ENCODE peak calls at places on chromosomes 5 and 9, in six cellular contexts. L is K562, F is IMR-90, Y is A549, D is HepG2, Q is GM12878. P is an unnamed sample.

GRCh38 chr9:109771084-109771483 is 8.9 kb upstream of the PALM2AKAP2 start:
- DNase-seq in F (peak), L (no peak), Y (no peak), D (no peak), Q (no peak), P (no peak)

GRCh38 chr9:99169982-99170761 is 51.6 kb downstream of the ALG2 start:
- DNase-seq in F (no peak), Y (no peak), L (no peak), D (no peak), Q (no peak), P (peak)

GRCh38 chr5:25963251-25964008 is 1075.0 kb downstream of the CDH9 start:
- DNase-seq in L (no peak), F (no peak), D (no peak), Y (peak), Q (no peak), P (no peak)

GRCh38 chr5:119322948-119323629 is 32.7 kb upstream of the TNFAIP8 start:
- DNase-seq in F (peak), Q (no peak), L (peak), D (no peak), Y (peak), P (no peak)

GRCh38 chr5:88542786-88543185 is 274.1 kb upstream of the TMEM161B start:
- DNase-seq in F (no peak), L (no peak), Y (no peak), D (no peak), Q (no peak), P (no peak)

GRCh38 chr5:1479581-1480188 is 34.4 kb upstream of the SLC6A3 start:
- DNase-seq in L (peak), F (peak), Q (no peak), D (peak), Y (peak), P (peak)

GRCh38 chr9:137445930-137446431 is 4.8 kb upstream of the ENTPD8 start:
- DNase-seq in Q (no peak), L (no peak), D (no peak), Y (no peak), F (no peak), P (no peak)

GRCh38 chr5:96432245-96433065 is 593 bp downstream of the PCSK1 start:
- DNase-seq in Q (no peak), Y (no peak), D (no peak), L (no peak), F (no peak), P (peak)

GRCh38 chr9:69056416-69056815 is 20.9 kb downstream of the FXN start:
- DNase-seq in F (no peak), D (no peak), L (no peak), Q (no peak), Y (no peak), P (no peak)

GRCh38 chr9:135148386-135148785 is 60.9 kb downstream of the OLFM1 start:
- DNase-seq in L (no peak), F (no peak), Q (no peak), D (no peak), Y (no peak), P (no peak)

GRCh38 chr5:102545175-102545574 is 46.4 kb upstream of the SLCO6A1 start:
- DNase-seq in F (no peak), L (peak), D (peak), Y (peak), Q (no peak), P (peak)

GRCh38 chr5:36066540-36067210 is at the start of gene UGT3A2:
- DNase-seq in D (no peak), L (no peak), Y (no peak), Q (no peak), F (no peak), P (peak)

GRCh38 chr9:130780865-130781504 is 54.1 kb upstream of the ABL1 start:
- DNase-seq in L (peak), Q (no peak), F (peak), D (no peak), Y (peak), P (no peak)

GRCh38 chr9:77897292-77897691 is 134.3 kb downstream of the GNAQ start:
- DNase-seq in Y (peak), L (no peak), Q (no peak), D (peak), F (peak), P (peak)

GRCh38 chr5:56415356-56415765 is 182.2 kb upstream of the ANKRD55 start:
- DNase-seq in D (no peak), F (peak), Q (peak), Y (peak), L (peak), P (no peak)

GRCh38 chr5:74179701-74180100 is 460.8 kb downstream of the ENC1 start:
- DNase-seq in Y (no peak), L (no peak), Q (no peak), D (no peak), F (peak), P (no peak)

GRCh38 chr5:150780816-150781221 is 2.3 kb downstream of the SMIM3 start:
- DNase-seq in F (peak), Q (no peak), L (no peak), Y (no peak), D (no peak), P (no peak)

GRCh38 chr5:127844631-127845030 is 141.4 kb downstream of the CCDC192 start:
- DNase-seq in Y (no peak), Q (no peak), F (no peak), L (no peak), D (no peak), P (no peak)

GRCh38 chr5:23419115-23419514 is 88.3 kb upstream of the PRDM9 start:
- DNase-seq in F (no peak), Q (no peak), L (no peak), D (no peak), Y (peak), P (no peak)

GRCh38 chr9:124770359-124771020 is 621 bp downstream of the NR6A1 start:
- DNase-seq in D (no peak), Q (no peak), L (peak), Y (peak), F (no peak), P (peak)

GRCh38 chr9:87545858-87546257 is 48.2 kb downstream of the DAPK1 start:
- DNase-seq in Y (no peak), D (no peak), L (no peak), Q (no peak), F (peak), P (no peak)

GRCh38 chr5:175728316-175728715 is 70.4 kb downstream of the HRH2 start:
- DNase-seq in D (no peak), Y (no peak), L (no peak), F (no peak), Q (no peak), P (no peak)

GRCh38 chr5:154189819-154190651 is 498 bp upstream of the GALNT10 start:
- DNase-seq in F (peak), Y (peak), D (peak), Q (no peak), L (peak), P (peak)

GRCh38 chr9:34230556-34230955 is 51.7 kb downstream of the UBAP1 start:
- DNase-seq in D (no peak), Y (no peak), L (no peak), F (no peak), Q (no peak), P (no peak)

GRCh38 chr9:78031271-78031825 is at the start of gene GNAQ:
- DNase-seq in F (peak), Q (no peak), L (no peak), Y (no peak), D (no peak), P (peak)

GRCh38 chr9:14030350-14030823 is 283.6 kb downstream of the NFIB start:
- DNase-seq in D (no peak), L (peak), Q (no peak), F (peak), Y (peak), P (peak)

GRCh38 chr5:176396330-176396729 is 7.8 kb downstream of the HIGD2A start:
- DNase-seq in Q (no peak), D (no peak), Y (no peak), F (peak), L (peak), P (peak)

GRCh38 chr5:158917731-158918130 is 182.0 kb downstream of the EBF1 start:
- DNase-seq in Q (no peak), F (no peak), Y (no peak), L (no peak), D (no peak), P (no peak)

GRCh38 chr9:105168935-105169334 is 75.5 kb upstream of the SLC44A1 start:
- DNase-seq in Y (no peak), D (no peak), L (no peak), Q (no peak), F (peak), P (no peak)

GRCh38 chr5:68037541-68037940 is 178.0 kb upstream of the PIK3R1 start:
- DNase-seq in Q (no peak), Y (no peak), F (peak), D (no peak), L (no peak), P (no peak)

GRCh38 chr5:179866241-179867078 is 7.8 kb upstream of the MRNIP start:
- DNase-seq in L (no peak), Q (peak), Y (peak), D (no peak), F (no peak), P (peak)

GRCh38 chr5:157471709-157472108 is 11.7 kb downstream of the NIPAL4 start:
- DNase-seq in Y (peak), Q (no peak), D (peak), L (peak), F (peak), P (peak)

GRCh38 chr9:130666393-130667116 is 2.2 kb downstream of the PRDM12 start:
- DNase-seq in D (no peak), L (no peak), Q (no peak), Y (no peak), F (no peak), P (peak)

GRCh38 chr5:132263548-132264261 is 6.2 kb downstream of the PDLIM4 start:
- DNase-seq in L (peak), Q (no peak), D (no peak), Y (peak), F (peak), P (peak)

DNA sequence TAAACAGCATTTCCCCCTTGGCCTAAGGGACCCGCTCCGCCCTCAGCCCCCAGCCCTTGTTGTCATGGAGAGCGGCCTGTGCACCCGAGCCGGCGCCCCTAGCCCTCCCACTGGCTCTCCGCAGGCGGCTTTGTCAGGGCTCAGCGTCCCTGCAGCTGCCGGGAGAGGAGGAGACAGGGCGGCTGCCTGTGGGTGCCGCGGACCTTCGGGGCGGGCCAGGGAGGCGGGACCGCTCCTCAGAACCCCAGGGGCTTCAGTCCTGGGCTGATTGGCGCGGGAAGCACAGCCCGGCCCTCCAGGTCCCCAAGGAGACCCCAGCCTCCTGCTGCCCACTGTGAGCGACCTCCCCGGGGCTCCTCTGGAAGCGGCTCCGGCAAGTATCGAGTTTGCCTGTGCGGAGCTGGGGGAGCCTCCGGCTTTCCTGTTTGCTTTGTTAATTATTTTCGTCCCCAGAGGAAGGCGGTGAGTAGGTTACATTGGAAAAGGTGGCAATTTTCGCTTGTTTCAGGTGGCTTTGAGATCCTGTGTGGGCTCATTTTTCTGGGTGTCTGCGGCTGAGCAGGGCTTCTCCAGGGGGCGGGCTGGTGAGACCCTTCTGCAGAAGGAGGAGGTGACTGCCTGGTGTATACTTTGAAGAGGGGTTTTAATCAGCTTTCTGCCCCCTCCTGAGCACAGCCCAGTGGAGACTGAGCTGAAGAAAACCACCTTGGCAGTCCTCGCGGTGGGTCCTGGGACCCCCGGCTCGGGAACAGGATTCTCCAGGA is at the start of gene FGD3:
- DNase-seq in Q (no peak), D (no peak), Y (no peak), L (no peak), F (no peak), P (peak)
- TF ChIP-seq SMC3 in Q (no peak), D (no peak), Y (no peak), L (no peak), F (no peak), P (no peak)

GRCh38 chr5:131112424-131112823 is 52.6 kb downstream of the HINT1 start:
- DNase-seq in Q (no peak), L (no peak), D (no peak), Y (no peak), F (no peak), P (no peak)

GRCh38 chr5:131110256-131110594 is 54.8 kb downstream of the HINT1 start:
- DNase-seq in D (no peak), Y (no peak), L (no peak), Q (no peak), F (no peak), P (no peak)

GRCh38 chr5:131109540-131110255 is 55.4 kb downstream of the HINT1 start:
- DNase-seq in Y (peak), F (peak), Q (peak), D (peak), L (peak), P (peak)

GRCh38 chr5:131114754-131115153 is 50.3 kb downstream of the HINT1 start:
- DNase-seq in F (no peak), D (no peak), Y (no peak), L (no peak), Q (no peak), P (no peak)
- TF ChIP-seq SMC3 in F (no peak), D (no peak), Y (no peak), L (no peak), Q (no peak), P (no peak)

DNA sequence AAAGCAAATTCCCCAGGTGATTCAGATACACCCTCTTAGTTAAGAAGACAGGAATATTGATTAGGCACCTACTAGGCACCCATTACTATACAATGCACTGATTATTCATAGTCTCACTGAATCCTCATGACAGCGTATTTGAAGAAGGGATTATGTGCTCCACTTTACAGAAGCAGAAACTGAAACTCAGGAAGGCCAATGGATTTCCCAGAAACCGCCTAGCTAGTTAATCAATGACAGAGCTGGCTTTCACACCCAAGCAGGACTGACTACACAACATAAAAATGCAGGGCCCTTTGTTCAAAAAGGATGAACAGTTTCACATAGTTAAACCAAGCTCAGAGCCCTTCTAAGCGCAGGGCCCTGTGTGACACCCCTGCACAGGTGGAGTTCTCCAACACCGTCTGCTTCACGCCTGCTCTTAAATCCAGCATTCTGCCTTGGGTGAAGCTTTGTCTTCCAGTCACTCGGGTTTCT is 117.3 kb downstream of the TTLL11 start:
- DNase-seq in L (no peak), D (peak), F (peak), Y (peak), Q (no peak), P (no peak)
- TF ChIP-seq SMC3 in L (no peak), D (no peak), F (no peak), Y (no peak), Q (no peak), P (no peak)

DNA sequence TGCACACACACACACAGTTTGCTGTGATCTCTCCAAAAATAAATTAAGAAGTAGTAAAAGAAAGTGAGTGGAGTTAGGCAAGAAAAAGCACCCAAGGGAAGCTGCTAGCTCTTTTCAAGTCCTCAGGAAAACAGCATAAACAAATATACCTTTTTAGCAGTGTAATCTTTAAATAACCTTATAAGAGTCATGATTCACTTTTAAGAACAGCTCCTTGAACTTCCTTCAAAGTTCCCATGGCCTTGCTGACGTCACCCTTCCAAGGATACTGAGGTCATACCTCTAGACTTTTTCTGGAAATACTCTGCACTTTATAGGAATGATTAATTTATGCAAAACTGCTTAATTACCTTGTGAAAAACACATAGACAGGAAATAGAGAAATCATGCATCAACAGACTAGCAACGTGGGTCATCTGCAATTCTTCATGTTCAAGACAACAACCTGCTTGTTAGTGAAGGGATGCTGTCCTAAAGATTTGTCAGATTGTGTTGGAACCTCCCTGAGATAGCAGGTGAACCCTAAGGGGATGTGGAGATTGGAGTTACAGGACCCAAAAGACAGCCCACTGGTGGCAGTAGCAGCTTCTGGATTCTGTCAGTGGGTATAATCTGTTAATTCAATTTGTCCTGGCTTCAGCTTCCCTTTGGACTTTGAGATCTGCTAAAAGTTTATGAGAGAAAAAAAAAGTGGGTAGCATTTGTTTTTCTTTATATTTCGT is 229.0 kb downstream of the ELAVL2 start:
- DNase-seq in Y (no peak), L (no peak), Q (no peak), D (no peak), F (no peak), P (peak)
- TF ChIP-seq SMC3 in Y (no peak), L (no peak), Q (no peak), D (no peak), F (no peak), P (no peak)

GRCh38 chr5:159928122-159928960 is 12.1 kb downstream of the ADRA1B start:
- DNase-seq in L (no peak), D (no peak), Q (no peak), Y (peak), F (peak), P (no peak)
- TF ChIP-seq SMC3 in L (no peak), D (no peak), Q (no peak), Y (no peak), F (no peak), P (no peak)